ENCODE peak calls at places on chromosome 15, in eight cellular contexts. L is gastroesophageal sphincter; G is left cardiac atrium; H is activated CD8-positive, alpha-beta T cell treated with anti-CD3 and anti-CD28 coated beads for 36 hours; T is activated T-cell treated with anti-CD3 and anti-CD28 coated beads, Interleukin-2, amount 50 U/mL, for 72 hours; O is mucosa of descending colon; J is right lobe of liver; B is heart right ventricle. W is an unnamed sample.

GRCh38 chr15:71667228-71667627 is 143.1 kb upstream of the NR2E3 start:
- ATAC-seq in B (no peak), H (no peak), T (no peak), O (no peak), G (no peak), J (peak), L (no peak), W (no peak)

GRCh38 chr15:47784820-47785219 is 67.5 kb downstream of the SEMA6D start:
- ATAC-seq in J (no peak), T (no peak), B (no peak), G (no peak), H (no peak), L (no peak), O (no peak), W (no peak)

GRCh38 chr15:58771621-58772235 is 626 bp downstream of the MINDY2 start:
- ATAC-seq in G (peak), B (peak), O (peak), L (peak), T (no peak), H (no peak), J (peak), W (peak)

GRCh38 chr15:85312925-85313324 is 67.5 kb upstream of the AKAP13 start:
- ATAC-seq in J (no peak), B (no peak), T (no peak), G (no peak), L (no peak), O (no peak), H (no peak), W (no peak)

GRCh38 chr15:98727115-98728040 is 79.0 kb downstream of the IGF1R start:
- ATAC-seq in T (no peak), J (peak), L (peak), O (peak), B (peak), G (peak), H (no peak), W (no peak)

GRCh38 chr15:63452552-63453136 is 51.7 kb upstream of the USP3 start:
- ATAC-seq in J (no peak), O (no peak), T (no peak), H (no peak), L (no peak), G (no peak), B (no peak), W (no peak)

GRCh38 chr15:70264014-70264492 is 166.3 kb upstream of the TLE3 start:
- ATAC-seq in G (peak), B (peak), J (peak), O (peak), H (no peak), L (peak), T (no peak), W (no peak)

GRCh38 chr15:50219820-50220219 is 37.8 kb downstream of the SLC27A2 start:
- ATAC-seq in G (no peak), O (no peak), B (no peak), J (no peak), L (no peak), H (peak), T (peak), W (peak)

GRCh38 chr15:63997715-63998442 is 48.4 kb downstream of the DAPK2 start:
- ATAC-seq in T (peak), L (no peak), B (peak), G (peak), O (no peak), H (no peak), J (no peak), W (peak)

W was measured in activated T-helper 17 cell treated with anti-CD3 and anti-CD28 coated beads, Interleukin-2, amount 50 U/mL, for 72 hours.